ENCODE peak calls at places on chromosomes 1 and 21, in four cellular contexts. H is stimulated activated CD8-positive, alpha-beta memory T cell treated with anti-CD3 and anti-CD28 coated beads, Interleukin-12 subunit alpha, Interleukin-12 subunit beta, amount 100 ng/mL, for 4 hours; U is HTR-8/SVneo; S is CD4-positive, alpha-beta memory T cell. R is an unnamed sample.

GRCh38 chr1:90721210-90722194 is 4.4 kb upstream of the BARHL2 start:
- DNase-seq in U (peak), H (no peak), S (no peak), R (peak)

GRCh38 chr1:61358770-61359455 is 276.6 kb downstream of the NFIA start:
- DNase-seq in S (no peak), H (no peak), U (no peak), R (no peak)

GRCh38 chr1:12436817-12437599 is 181.0 kb downstream of the DHRS3 start:
- DNase-seq in S (no peak), H (no peak), U (no peak), R (peak)

GRCh38 chr1:105442901-105443300 is 1613.6 kb upstream of the PRMT6 start:
- DNase-seq in H (no peak), U (no peak), S (no peak), R (no peak)

GRCh38 chr1:225735252-225736149 is 42.1 kb upstream of the SRP9 start:
- DNase-seq in H (no peak), U (peak), S (no peak), R (peak)

GRCh38 chr1:48718696-48719095 is 58.0 kb downstream of the BEND5 start:
- DNase-seq in H (no peak), S (no peak), U (no peak), R (no peak)

GRCh38 chr1:154263465-154264332 is 8.7 kb upstream of the HAX1 start:
- DNase-seq in U (no peak), S (no peak), H (no peak), R (no peak)

GRCh38 chr1:8482844-8483436 is 165.0 kb downstream of the SLC45A1 start:
- DNase-seq in U (no peak), H (no peak), S (no peak), R (no peak)

GRCh38 chr1:201476670-201477344 is 7.8 kb upstream of the PHLDA3 start:
- DNase-seq in U (no peak), S (no peak), H (no peak), R (peak)

GRCh38 chr1:37999434-38000232 is 5.7 kb downstream of the FHL3 start:
- DNase-seq in H (no peak), S (no peak), U (no peak), R (peak)

GRCh38 chr1:87330201-87330953 is 1.7 kb downstream of the LMO4 start:
- DNase-seq in S (peak), H (no peak), U (no peak), R (no peak)

GRCh38 chr1:230186874-230187273 is 119.8 kb downstream of the GALNT2 start:
- DNase-seq in U (no peak), H (no peak), S (no peak), R (no peak)

GRCh38 chr1:24418898-24419628 is 3.5 kb downstream of the NIPAL3 start:
- DNase-seq in S (no peak), H (no peak), U (peak), R (no peak)

GRCh38 chr21:42678118-42678430 is 24.7 kb downstream of the PDE9A start:
- DNase-seq in H (no peak), U (no peak), S (no peak), R (no peak)

GRCh38 chr1:230231739-230232075 is 164.7 kb downstream of the GALNT2 start:
- DNase-seq in H (no peak), U (no peak), S (no peak), R (no peak)

GRCh38 chr1:33339413-33339812 is 18.5 kb upstream of the A3GALT2 start:
- DNase-seq in H (no peak), U (no peak), S (no peak), R (no peak)

GRCh38 chr21:26632691-26633090 is 59.6 kb upstream of the CYYR1 start:
- DNase-seq in U (no peak), H (no peak), S (no peak), R (no peak)

GRCh38 chr21:41928621-41929220 is 25.1 kb downstream of the C2CD2 start:
- DNase-seq in U (no peak), H (no peak), S (no peak), R (no peak)

GRCh38 chr1:207911983-207912760 is 1.2 kb upstream of the CD34 start:
- DNase-seq in S (no peak), U (no peak), H (no peak), R (no peak)

GRCh38 chr21:38475519-38475918 is 22.8 kb downstream of the ERG start:
- DNase-seq in S (no peak), U (no peak), H (no peak), R (no peak)

GRCh38 chr1:174206148-174206826 is 47.0 kb downstream of the RABGAP1L start:
- DNase-seq in S (peak), H (no peak), U (no peak), R (no peak)

GRCh38 chr1:204752688-204753040 is 67.1 kb upstream of the LRRN2 start:
- DNase-seq in S (no peak), U (no peak), H (no peak), R (no peak)

GRCh38 chr1:241706967-241707366 is 54.9 kb downstream of the WDR64 start:
- DNase-seq in U (peak), H (no peak), S (peak), R (peak)

GRCh38 chr1:1670866-1671265 is 12.1 kb upstream of the CDK11B start:
- DNase-seq in U (no peak), S (no peak), H (no peak), R (no peak)

GRCh38 chr1:167871331-167871730 is 42.6 kb downstream of the ADCY10 start:
- DNase-seq in S (no peak), H (no peak), U (no peak), R (no peak)

GRCh38 chr1:17189632-17190525 is 15.0 kb upstream of the PADI1 start:
- DNase-seq in U (peak), H (no peak), S (no peak), R (no peak)

GRCh38 chr1:185971688-185972087 is 237.5 kb downstream of the HMCN1 start:
- DNase-seq in H (no peak), U (peak), S (no peak), R (peak)

GRCh38 chr1:160154790-160155189 is 3.4 kb downstream of the ATP1A4 start:
- DNase-seq in U (no peak), H (no peak), S (no peak), R (no peak)

GRCh38 chr1:214426420-214426812 is 125.0 kb downstream of the PTPN14 start:
- DNase-seq in H (no peak), U (no peak), S (no peak), R (no peak)

R was measured in T1000.